ENCODE peak calls at places on chromosomes 12 and 14, in four cellular contexts. S is GM06990, D is MCF 10A, Q is RWPE1. T is an unnamed sample.

GRCh38 chr12:51174501-51174900 is 1.6 kb upstream of the TFCP2 start:
- DNase-seq in S (no peak), D (no peak), Q (no peak), T (no peak)

GRCh38 chr12:976644-977043 is 14.4 kb upstream of the ERC1 start:
- DNase-seq in S (no peak), D (no peak), Q (no peak), T (no peak)

GRCh38 chr12:88299567-88300101 is 157.5 kb downstream of the TMTC3 start:
- DNase-seq in S (peak; percentile 65), D (peak; percentile 86), Q (peak; percentile 64), T (no peak)

GRCh38 chr12:10505620-10506019 is at the start of gene EIF2S3B:
- DNase-seq in S (no peak), D (no peak), Q (no peak), T (no peak)

GRCh38 chr14:104366931-104367810 is 212.4 kb upstream of the C14orf180 start:
- DNase-seq in S (no peak), D (no peak), Q (no peak), T (no peak)

GRCh38 chr12:68580911-68581310 is 29.8 kb upstream of the RAP1B start:
- DNase-seq in S (no peak), D (no peak), Q (no peak), T (no peak)

GRCh38 chr14:90495357-90496276 is 98.8 kb downstream of the CALM1 start:
- DNase-seq in S (no peak), D (peak; percentile 83), Q (peak; percentile 67), T (no peak)

GRCh38 chr12:110180591-110181005 is 56.4 kb downstream of the IFT81 start:
- DNase-seq in S (no peak), D (no peak), Q (no peak), T (no peak)

GRCh38 chr14:71021347-71022014 is 114.2 kb downstream of the PCNX1 start:
- DNase-seq in S (no peak), D (peak; percentile 29), Q (peak; percentile 17), T (no peak)

GRCh38 chr12:7667025-7667575 is 1.4 kb upstream of the APOBEC1 start:
- DNase-seq in S (no peak), D (peak; percentile 34), Q (peak; percentile 10), T (no peak)

GRCh38 chr14:49761839-49762551 is 6.0 kb upstream of the KLHDC2 start:
- DNase-seq in S (no peak), D (no peak), Q (no peak), T (no peak)

GRCh38 chr14:99215277-99215676 is 56.7 kb downstream of the BCL11B start:
- DNase-seq in S (no peak), D (peak; percentile 7), Q (no peak), T (no peak)

GRCh38 chr14:33611405-33612183 is 339.3 kb downstream of the EGLN3 start:
- DNase-seq in S (no peak), D (peak; percentile 47), Q (peak; percentile 38), T (no peak)

GRCh38 chr12:16692099-16692498 is 86.1 kb upstream of the LMO3 start:
- DNase-seq in S (no peak), D (no peak), Q (no peak), T (no peak)

GRCh38 chr12:38161123-38162000 is 155.2 kb upstream of the ALG10B start:
- DNase-seq in S (no peak), D (no peak), Q (no peak), T (peak; percentile 49)

GRCh38 chr12:105084251-105085250 is at the start of gene ALDH1L2:
- DNase-seq in S (peak; percentile 78), D (peak; percentile 85), Q (peak; percentile 70), T (peak; percentile 83)

GRCh38 chr12:40892528-40892927 is 200.3 kb downstream of the CNTN1 start:
- DNase-seq in S (no peak), D (no peak), Q (peak; percentile 15), T (no peak)

GRCh38 chr14:103133213-103134140 is 10.2 kb downstream of the TNFAIP2 start:
- DNase-seq in S (no peak), D (no peak), Q (no peak), T (no peak)

GRCh38 chr14:104826858-104827172 is 25.9 kb downstream of the ZBTB42 start:
- DNase-seq in S (no peak), D (no peak), Q (no peak), T (no peak)

GRCh38 chr14:100131181-100131580 is 28.3 kb downstream of the DEGS2 start:
- DNase-seq in S (no peak), D (no peak), Q (no peak), T (no peak)

GRCh38 chr12:19095869-19096480 is 33.6 kb upstream of the PLEKHA5 start:
- DNase-seq in S (no peak), D (peak; percentile 42), Q (peak; percentile 61), T (no peak)

GRCh38 chr14:54547583-54547982 is 19.3 kb upstream of the SAMD4A start:
- DNase-seq in S (no peak), D (no peak), Q (no peak), T (no peak)

GRCh38 chr12:80056845-80057244 is 42.5 kb upstream of the OTOGL start:
- DNase-seq in S (no peak), D (peak; percentile 40), Q (no peak), T (no peak)

GRCh38 chr12:119061208-119061796 is 80.0 kb downstream of the SRRM4 start:
- DNase-seq in S (no peak), D (peak; percentile 30), Q (peak; percentile 28), T (no peak)

GRCh38 chr14:90409209-90409730 is 12.4 kb downstream of the CALM1 start:
- DNase-seq in S (no peak), D (peak; percentile 77), Q (peak; percentile 57), T (peak; percentile 78)

GRCh38 chr14:99729991-99730875 is 46.1 kb downstream of the CYP46A1 start:
- DNase-seq in S (peak; percentile 56), D (peak; percentile 34), Q (peak; percentile 60), T (peak; percentile 59)

GRCh38 chr14:58131386-58131785 is 20.6 kb downstream of the ARMH4 start:
- DNase-seq in S (no peak), D (no peak), Q (no peak), T (no peak)
- TF ChIP-seq CTCF in S (no peak), D (no peak), Q (no peak), T (no peak)

GRCh38 chr12:50166776-50167025 is 468 bp downstream of the CERS5 start:
- DNase-seq in S (no peak), D (peak; percentile 22), Q (no peak), T (peak; percentile 60)

GRCh38 chr12:50164963-50165362 is 2.2 kb downstream of the CERS5 start:
- DNase-seq in S (no peak), D (no peak), Q (no peak), T (no peak)

GRCh38 chr12:50162225-50162624 is 4.9 kb downstream of the CERS5 start:
- DNase-seq in S (no peak), D (no peak), Q (no peak), T (no peak)

GRCh38 chr12:50167026-50167742 is at the start of gene CERS5:
- DNase-seq in S (peak; percentile 99), D (peak; percentile 99), Q (peak; percentile 98), T (peak; percentile 98)
- TF ChIP-seq CTCF in S (no peak), D (peak; percentile 9), Q (no peak), T (no peak)

GRCh38 chr14:69803753-69804152 is 6.7 kb upstream of the SLC10A1 start:
- DNase-seq in S (no peak), D (peak; percentile 17), Q (peak; percentile 13), T (no peak)
- TF ChIP-seq CTCF in S (no peak), D (no peak), Q (peak; percentile 10), T (no peak)

DNA sequence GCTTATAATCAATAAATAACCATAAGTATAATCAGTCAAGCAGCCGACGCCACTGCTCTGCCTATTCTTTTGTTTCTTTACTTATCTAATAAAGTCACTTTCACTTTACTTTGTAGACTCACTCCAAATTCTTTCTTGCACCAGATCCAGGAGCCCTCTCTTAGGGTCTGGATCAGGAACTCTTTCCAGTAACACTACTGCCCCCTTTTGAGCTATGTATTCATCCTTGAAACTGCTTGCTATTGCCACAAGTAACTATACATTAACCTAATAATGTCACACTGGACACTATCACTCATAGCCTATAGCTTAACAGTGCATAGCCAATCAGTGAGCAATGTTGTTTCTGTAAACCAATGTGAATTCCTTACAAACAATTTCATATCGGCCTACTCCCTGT is 2.8 kb upstream of the NID2 start:
- DNase-seq in S (no peak), D (no peak), Q (no peak), T (no peak)
- TF ChIP-seq CTCF in S (no peak), D (no peak), Q (no peak), T (peak; percentile 15)

GRCh38 chr12:12645485-12645884 is 33.8 kb downstream of the CREBL2 start:
- DNase-seq in S (peak; percentile 46), D (peak; percentile 54), Q (peak; percentile 5), T (no peak)
- TF ChIP-seq CTCF in S (peak; percentile 68), D (no peak), Q (no peak), T (peak; percentile 60)

GRCh38 chr14:75995372-75996041 is 9.9 kb downstream of the IFT43 start:
- DNase-seq in S (no peak), D (no peak), Q (no peak), T (peak; percentile 86)

GRCh38 chr14:75996488-75996887 is 10.9 kb downstream of the IFT43 start:
- DNase-seq in S (no peak), D (no peak), Q (no peak), T (no peak)

GRCh38 chr14:75990297-75990696 is 4.7 kb downstream of the IFT43 start:
- DNase-seq in S (no peak), D (no peak), Q (no peak), T (no peak)

GRCh38 chr14:75991753-75992152 is 6.2 kb downstream of the IFT43 start:
- DNase-seq in S (no peak), D (no peak), Q (no peak), T (no peak)

DNA sequence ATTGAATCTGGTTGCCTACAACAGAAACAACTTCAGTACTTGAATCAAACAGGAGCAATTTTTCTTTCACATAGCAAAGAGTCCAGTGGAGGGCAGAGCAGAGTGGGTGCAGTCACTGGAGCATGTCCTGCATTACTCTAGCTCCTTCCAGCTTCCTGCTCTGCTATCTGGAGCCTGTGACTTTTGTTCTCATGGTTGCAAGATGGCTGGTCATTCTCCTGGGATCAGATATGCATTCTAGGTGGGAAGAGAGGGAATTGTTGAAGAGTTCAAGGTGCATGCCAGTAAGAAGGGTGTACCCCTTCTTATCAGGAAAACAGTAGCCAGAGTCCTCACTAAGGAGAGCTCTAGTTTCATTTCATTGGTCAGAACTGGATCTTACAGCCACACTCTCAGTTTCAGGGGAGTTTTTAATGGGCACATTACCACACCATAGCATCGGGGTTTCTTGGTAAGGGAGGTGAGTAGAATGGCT is 8.0 kb downstream of the IFT43 start:
- DNase-seq in S (no peak), D (no peak), Q (no peak), T (peak; percentile 56)
- TF ChIP-seq CTCF in S (peak; percentile 31), D (no peak), Q (no peak), T (no peak)

T was measured in right atrium auricular region.